ENCODE peak calls at places on chromosome 21, in five cellular contexts. One of them, this sample, is unnamed.

GRCh38 chr21:26845066-26845749 is at the start of gene ADAMTS1:
- DNase-seq in neuronal stem cell: peak
- DNase-seq in H9: peak
- DNase-seq in mesenchymal stem cell: peak
- DNase-seq in IMR-90: peak
- DNase-seq in this sample: peak

GRCh38 chr21:30408782-30409494 is 13.1 kb downstream of the KRTAP13-1 start:
- DNase-seq in H9: peak
- DNase-seq in mesenchymal stem cell: peak
- DNase-seq in neuronal stem cell: peak
- DNase-seq in IMR-90: no peak
- DNase-seq in this sample: peak

GRCh38 chr21:39845581-39846130 is 21.6 kb upstream of the PCP4 start:
- DNase-seq in mesenchymal stem cell: no peak
- DNase-seq in neuronal stem cell: peak
- DNase-seq in IMR-90: no peak
- DNase-seq in H9: no peak
- DNase-seq in this sample: peak

GRCh38 chr21:26709090-26709489 is 136.0 kb upstream of the CYYR1 start:
- DNase-seq in H9: no peak
- DNase-seq in IMR-90: peak
- DNase-seq in mesenchymal stem cell: no peak
- DNase-seq in neuronal stem cell: no peak
- DNase-seq in this sample: peak

GRCh38 chr21:40204956-40205355 is 337.7 kb downstream of the PCP4 start:
- DNase-seq in H9: no peak
- DNase-seq in mesenchymal stem cell: no peak
- DNase-seq in IMR-90: no peak
- DNase-seq in neuronal stem cell: no peak
- DNase-seq in this sample: no peak

GRCh38 chr21:15236111-15236510 is 171.3 kb upstream of the NRIP1 start:
- DNase-seq in IMR-90: no peak
- DNase-seq in mesenchymal stem cell: no peak
- DNase-seq in H9: no peak
- DNase-seq in neuronal stem cell: no peak
- DNase-seq in this sample: no peak

GRCh38 chr21:17463441-17463840 is 49.4 kb upstream of the CXADR start:
- DNase-seq in H9: no peak
- DNase-seq in neuronal stem cell: no peak
- DNase-seq in mesenchymal stem cell: peak
- DNase-seq in IMR-90: peak
- DNase-seq in this sample: no peak

GRCh38 chr21:44440241-44441040 is 14.9 kb upstream of the LRRC3 start:
- DNase-seq in mesenchymal stem cell: no peak
- DNase-seq in H9: no peak
- DNase-seq in neuronal stem cell: no peak
- DNase-seq in IMR-90: no peak
- DNase-seq in this sample: no peak

GRCh38 chr21:17334478-17334877 is 178.4 kb upstream of the CXADR start:
- DNase-seq in H9: no peak
- DNase-seq in neuronal stem cell: no peak
- DNase-seq in IMR-90: no peak
- DNase-seq in mesenchymal stem cell: no peak
- DNase-seq in this sample: no peak

GRCh38 chr21:39714331-39714730 is 30.7 kb upstream of the IGSF5 start:
- DNase-seq in mesenchymal stem cell: no peak
- DNase-seq in neuronal stem cell: no peak
- DNase-seq in IMR-90: no peak
- DNase-seq in H9: no peak
- DNase-seq in this sample: no peak

GRCh38 chr21:35257413-35257812 is 208.3 kb upstream of the RUNX1 start:
- DNase-seq in H9: no peak
- DNase-seq in neuronal stem cell: no peak
- DNase-seq in IMR-90: peak
- DNase-seq in mesenchymal stem cell: peak
- DNase-seq in this sample: peak

GRCh38 chr21:39444406-39445145 is 1.0 kb downstream of the LCA5L start:
- DNase-seq in IMR-90: peak
- DNase-seq in H9: no peak
- DNase-seq in neuronal stem cell: no peak
- DNase-seq in mesenchymal stem cell: peak
- DNase-seq in this sample: peak

GRCh38 chr21:25956993-25957714 is 213.4 kb downstream of the APP start:
- DNase-seq in IMR-90: peak
- DNase-seq in neuronal stem cell: no peak
- DNase-seq in mesenchymal stem cell: peak
- DNase-seq in H9: no peak
- DNase-seq in this sample: no peak

GRCh38 chr21:39313042-39313456 is 383 bp downstream of the BRWD1 start:
- DNase-seq in H9: peak
- DNase-seq in neuronal stem cell: peak
- DNase-seq in mesenchymal stem cell: peak
- DNase-seq in IMR-90: no peak
- DNase-seq in this sample: peak

GRCh38 chr21:14095021-14095420 is 115.7 kb downstream of the LIPI start:
- DNase-seq in mesenchymal stem cell: no peak
- DNase-seq in H9: no peak
- DNase-seq in IMR-90: no peak
- DNase-seq in neuronal stem cell: peak
- DNase-seq in this sample: no peak

GRCh38 chr21:15667824-15668223 is 62.0 kb upstream of the USP25 start:
- DNase-seq in mesenchymal stem cell: no peak
- DNase-seq in IMR-90: no peak
- DNase-seq in neuronal stem cell: peak
- DNase-seq in H9: no peak
- DNase-seq in this sample: no peak

GRCh38 chr21:44519346-44520325 is 20.4 kb downstream of the KRTAP10-1 start:
- DNase-seq in H9: no peak
- DNase-seq in IMR-90: no peak
- DNase-seq in mesenchymal stem cell: no peak
- DNase-seq in neuronal stem cell: no peak
- DNase-seq in this sample: no peak

GRCh38 chr21:15841856-15842564 is 112.2 kb downstream of the USP25 start:
- DNase-seq in IMR-90: peak
- DNase-seq in mesenchymal stem cell: peak
- DNase-seq in neuronal stem cell: no peak
- DNase-seq in H9: no peak
- DNase-seq in this sample: no peak

GRCh38 chr21:36073181-36073580 is 3.4 kb downstream of the CBR1 start:
- DNase-seq in H9: no peak
- DNase-seq in IMR-90: no peak
- DNase-seq in mesenchymal stem cell: no peak
- DNase-seq in neuronal stem cell: no peak
- DNase-seq in this sample: no peak

GRCh38 chr21:22711636-22712035 is 1713.4 kb downstream of the NCAM2 start:
- DNase-seq in mesenchymal stem cell: no peak
- DNase-seq in H9: no peak
- DNase-seq in IMR-90: no peak
- DNase-seq in neuronal stem cell: no peak
- DNase-seq in this sample: no peak

GRCh38 chr21:21003701-21004100 is 5.5 kb downstream of the NCAM2 start:
- DNase-seq in neuronal stem cell: no peak
- DNase-seq in mesenchymal stem cell: peak
- DNase-seq in H9: peak
- DNase-seq in IMR-90: peak
- DNase-seq in this sample: peak

GRCh38 chr21:26389971-26390641 is 183.0 kb downstream of the CYYR1 start:
- DNase-seq in neuronal stem cell: no peak
- DNase-seq in H9: no peak
- DNase-seq in IMR-90: peak
- DNase-seq in mesenchymal stem cell: peak
- DNase-seq in this sample: peak

GRCh38 chr21:26840912-26841311 is 4.3 kb downstream of the ADAMTS1 start:
- DNase-seq in neuronal stem cell: no peak
- DNase-seq in H9: no peak
- DNase-seq in mesenchymal stem cell: peak
- DNase-seq in IMR-90: peak
- DNase-seq in this sample: peak

GRCh38 chr21:31556662-31557061 is 102.8 kb upstream of the SOD1 start:
- DNase-seq in H9: no peak
- DNase-seq in mesenchymal stem cell: no peak
- DNase-seq in neuronal stem cell: no peak
- DNase-seq in IMR-90: no peak
- DNase-seq in this sample: no peak

GRCh38 chr21:28975401-28975800 is 17.3 kb downstream of the LTN1 start:
- DNase-seq in mesenchymal stem cell: peak
- DNase-seq in neuronal stem cell: no peak
- DNase-seq in H9: no peak
- DNase-seq in IMR-90: peak
- DNase-seq in this sample: peak

GRCh38 chr21:42122398-42122797 is 51.3 kb downstream of the UMODL1 start:
- DNase-seq in mesenchymal stem cell: no peak
- DNase-seq in IMR-90: no peak
- DNase-seq in H9: no peak
- DNase-seq in neuronal stem cell: no peak
- DNase-seq in this sample: no peak
- H4K91ac ChIP-seq in mesenchymal stem cell: no peak
- H4K91ac ChIP-seq in IMR-90: no peak
- H4K91ac ChIP-seq in H9: no peak
- H4K91ac ChIP-seq in neuronal stem cell: peak
- H4K91ac ChIP-seq in this sample: no peak

GRCh38 chr21:32569261-32570230 is 15.8 kb downstream of the TCP10L start:
- DNase-seq in H9: peak
- DNase-seq in mesenchymal stem cell: peak
- DNase-seq in IMR-90: peak
- DNase-seq in neuronal stem cell: peak
- DNase-seq in this sample: peak
- H4K91ac ChIP-seq in H9: no peak
- H4K91ac ChIP-seq in mesenchymal stem cell: no peak
- H4K91ac ChIP-seq in IMR-90: peak
- H4K91ac ChIP-seq in neuronal stem cell: no peak
- H4K91ac ChIP-seq in this sample: peak

GRCh38 chr21:45632165-45632896 is 11.2 kb upstream of the PCBP3 start:
- DNase-seq in IMR-90: no peak
- DNase-seq in H9: no peak
- DNase-seq in neuronal stem cell: no peak
- DNase-seq in mesenchymal stem cell: no peak
- DNase-seq in this sample: no peak
- H4K91ac ChIP-seq in IMR-90: peak
- H4K91ac ChIP-seq in H9: no peak
- H4K91ac ChIP-seq in neuronal stem cell: peak
- H4K91ac ChIP-seq in mesenchymal stem cell: no peak
- H4K91ac ChIP-seq in this sample: no peak

GRCh38 chr21:42937960-42938580 is 12.6 kb upstream of the ERVH48-1 start:
- DNase-seq in neuronal stem cell: no peak
- DNase-seq in H9: no peak
- DNase-seq in IMR-90: no peak
- DNase-seq in mesenchymal stem cell: no peak
- DNase-seq in this sample: no peak

GRCh38 chr21:42941696-42942085 is 16.3 kb upstream of the ERVH48-1 start:
- DNase-seq in IMR-90: no peak
- DNase-seq in mesenchymal stem cell: no peak
- DNase-seq in H9: no peak
- DNase-seq in neuronal stem cell: no peak
- DNase-seq in this sample: peak

GRCh38 chr21:42942244-42942643 is 16.8 kb upstream of the ERVH48-1 start:
- DNase-seq in IMR-90: no peak
- DNase-seq in H9: no peak
- DNase-seq in neuronal stem cell: no peak
- DNase-seq in mesenchymal stem cell: no peak
- DNase-seq in this sample: peak

DNA sequence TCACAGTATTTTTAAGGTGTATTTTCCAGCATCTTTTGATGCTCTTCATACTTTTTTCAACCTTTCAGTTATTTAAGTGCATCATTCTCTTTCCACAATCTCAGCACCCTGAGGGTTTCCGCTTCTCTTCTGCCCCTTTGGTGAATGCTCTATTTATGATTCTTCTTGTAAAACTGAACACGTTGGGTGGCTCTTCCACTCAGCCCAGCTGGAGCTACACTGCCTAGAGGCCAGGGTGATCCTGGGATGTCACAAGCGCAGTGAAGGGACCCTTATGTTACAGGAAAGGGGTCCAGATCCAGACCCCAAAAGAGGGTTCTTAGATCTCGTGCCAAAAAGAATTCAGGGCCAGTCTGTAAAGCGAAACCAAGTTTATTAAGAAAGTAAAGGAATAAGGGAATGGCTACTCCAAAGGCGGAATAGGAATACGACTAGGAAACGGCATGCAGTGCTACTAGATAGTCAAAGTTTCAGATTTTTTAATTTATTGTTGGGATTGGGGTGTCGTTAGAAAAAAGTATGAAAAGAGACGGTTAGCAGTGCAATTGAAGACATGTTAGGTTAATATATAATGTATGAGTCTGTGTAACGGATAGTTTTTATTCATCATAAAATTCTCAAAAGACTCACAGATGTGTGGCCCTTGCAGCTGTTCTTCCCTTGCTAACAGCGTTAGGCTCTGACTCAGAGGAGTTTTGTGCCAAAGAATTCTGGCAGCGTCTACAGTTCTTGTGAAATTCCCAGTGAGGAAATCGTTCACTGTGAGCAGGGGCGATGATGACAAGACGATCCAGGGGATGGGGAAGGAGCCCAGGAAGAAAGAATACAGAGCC is 14.4 kb upstream of the ERVH48-1 start:
- DNase-seq in mesenchymal stem cell: peak
- DNase-seq in IMR-90: peak
- DNase-seq in neuronal stem cell: no peak
- DNase-seq in H9: no peak
- DNase-seq in this sample: peak
- H4K91ac ChIP-seq in mesenchymal stem cell: no peak
- H4K91ac ChIP-seq in IMR-90: peak
- H4K91ac ChIP-seq in neuronal stem cell: no peak
- H4K91ac ChIP-seq in H9: no peak
- H4K91ac ChIP-seq in this sample: peak

GRCh38 chr21:37783016-37783415 is 133.2 kb downstream of the KCNJ6 start:
- DNase-seq in neuronal stem cell: no peak
- DNase-seq in H9: no peak
- DNase-seq in mesenchymal stem cell: no peak
- DNase-seq in IMR-90: peak
- DNase-seq in this sample: no peak
- H4K91ac ChIP-seq in neuronal stem cell: no peak
- H4K91ac ChIP-seq in H9: no peak
- H4K91ac ChIP-seq in mesenchymal stem cell: no peak
- H4K91ac ChIP-seq in IMR-90: no peak
- H4K91ac ChIP-seq in this sample: no peak

This sample was measured in trophoblast cell.